ENCODE peak calls at places on chromosomes 11 and 22, in nine cellular contexts. W, U, X, Z, G, D, T, O and C are unnamed samples.

GRCh38 chr22:49979587-49980264 is 19.2 kb downstream of the PIM3 start:
- DNase-seq in W (peak; percentile 67), U (no peak), X (peak; percentile 38), Z (peak; percentile 25), G (peak; percentile 12), D (no peak), T (peak; percentile 50), O (peak; percentile 60), C (no peak)

GRCh38 chr11:133842053-133842452 is 3.3 kb downstream of the SPATA19 start:
- DNase-seq in W (no peak), U (no peak), X (no peak), Z (no peak), G (no peak), D (no peak), T (no peak), O (no peak), C (no peak)

GRCh38 chr22:24826710-24827285 is 20.8 kb downstream of the SGSM1 start:
- DNase-seq in W (no peak), U (no peak), X (no peak), Z (no peak), G (no peak), D (no peak), T (no peak), O (no peak), C (no peak)

GRCh38 chr11:45091563-45092392 is 54.7 kb upstream of the PRDM11 start:
- DNase-seq in W (no peak), U (no peak), X (no peak), Z (no peak), G (peak; percentile 87), D (peak; percentile 74), T (peak; percentile 18), O (peak; percentile 86), C (no peak)

GRCh38 chr11:131038597-131038996 is 122.3 kb upstream of the SNX19 start:
- DNase-seq in W (no peak), U (no peak), X (peak; percentile 44), Z (no peak), G (no peak), D (no peak), T (no peak), O (peak; percentile 29), C (no peak)

GRCh38 chr11:79439893-79440450 is 858 bp downstream of the TENM4 start:
- DNase-seq in W (no peak), U (no peak), X (no peak), Z (peak; percentile 24), G (peak; percentile 83), D (peak; percentile 78), T (no peak), O (no peak), C (no peak)

GRCh38 chr11:114284021-114284420 is 12.2 kb upstream of the NNMT start:
- DNase-seq in W (no peak), U (no peak), X (no peak), Z (no peak), G (no peak), D (peak; percentile 78), T (no peak), O (no peak), C (no peak)

GRCh38 chr11:119347940-119348339 is 1.4 kb upstream of the MFRP start:
- DNase-seq in W (no peak), U (no peak), X (no peak), Z (no peak), G (peak; percentile 37), D (peak; percentile 52), T (no peak), O (no peak), C (no peak)

GRCh38 chr11:126378763-126379162 is 23.3 kb downstream of the ST3GAL4 start:
- DNase-seq in W (no peak), U (no peak), X (no peak), Z (no peak), G (no peak), D (no peak), T (no peak), O (peak; percentile 89), C (no peak)

GRCh38 chr22:27046603-27047002 is 389.2 kb downstream of the MIAT start:
- DNase-seq in W (no peak), U (no peak), X (no peak), Z (no peak), G (no peak), D (no peak), T (no peak), O (no peak), C (no peak)
- TF ChIP-seq CTCF in W (no peak), U (no peak), X (no peak), Z (no peak), G (no peak), D (no peak), T (no peak), O (no peak), C (no peak)

GRCh38 chr22:37549704-37550059 is 10.6 kb upstream of the CDC42EP1 start:
- DNase-seq in W (no peak), U (peak; percentile 72), X (no peak), Z (no peak), G (peak; percentile 87), D (no peak), T (no peak), O (peak; percentile 79), C (no peak)

GRCh38 chr22:37547249-37547741 is 13.0 kb upstream of the CDC42EP1 start:
- DNase-seq in W (no peak), U (no peak), X (no peak), Z (no peak), G (no peak), D (no peak), T (no peak), O (peak; percentile 52), C (no peak)

GRCh38 chr22:37545703-37546435 is 14.4 kb upstream of the CDC42EP1 start:
- DNase-seq in W (no peak), U (no peak), X (peak; percentile 65), Z (peak; percentile 94), G (peak; percentile 98), D (peak; percentile 84), T (no peak), O (peak; percentile 100), C (peak; percentile 95)

GRCh38 chr22:37544955-37545702 is 15.2 kb upstream of the CDC42EP1 start:
- DNase-seq in W (peak; percentile 80), U (no peak), X (peak; percentile 71), Z (peak; percentile 69), G (peak; percentile 85), D (no peak), T (peak; percentile 68), O (peak; percentile 84), C (no peak)

GRCh38 chr22:37546436-37547248 is 13.6 kb upstream of the CDC42EP1 start:
- DNase-seq in W (no peak), U (no peak), X (no peak), Z (peak; percentile 67), G (peak; percentile 88), D (no peak), T (no peak), O (peak; percentile 97), C (no peak)
- TF ChIP-seq CTCF in W (no peak), U (no peak), X (no peak), Z (peak; percentile 5), G (no peak), D (no peak), T (no peak), O (peak; percentile 20), C (no peak)

GRCh38 chr11:77115181-77115611 is 12.6 kb downstream of the OMP start:
- DNase-seq in W (no peak), U (no peak), X (no peak), Z (no peak), G (no peak), D (no peak), T (no peak), O (no peak), C (no peak)
- TF ChIP-seq CTCF in W (peak; percentile 37), U (peak; percentile 35), X (peak; percentile 17), Z (no peak), G (no peak), D (no peak), T (peak; percentile 2), O (no peak), C (no peak)

GRCh38 chr22:23522642-23523251 is 57.3 kb downstream of the IGLL1 start:
- DNase-seq in W (no peak), U (no peak), X (no peak), Z (peak; percentile 55), G (peak; percentile 79), D (peak; percentile 72), T (no peak), O (peak; percentile 40), C (peak; percentile 30)

GRCh38 chr22:23526588-23527315 is 53.3 kb downstream of the IGLL1 start:
- DNase-seq in W (no peak), U (no peak), X (no peak), Z (no peak), G (peak; percentile 62), D (peak; percentile 52), T (no peak), O (no peak), C (no peak)

GRCh38 chr22:23525510-23525909 is 54.6 kb downstream of the IGLL1 start:
- DNase-seq in W (no peak), U (no peak), X (no peak), Z (no peak), G (peak; percentile 57), D (peak; percentile 64), T (no peak), O (no peak), C (no peak)

GRCh38 chr22:23523746-23524145 is 56.3 kb downstream of the IGLL1 start:
- DNase-seq in W (no peak), U (no peak), X (no peak), Z (no peak), G (peak; percentile 25), D (peak; percentile 38), T (no peak), O (no peak), C (peak; percentile 25)

DNA sequence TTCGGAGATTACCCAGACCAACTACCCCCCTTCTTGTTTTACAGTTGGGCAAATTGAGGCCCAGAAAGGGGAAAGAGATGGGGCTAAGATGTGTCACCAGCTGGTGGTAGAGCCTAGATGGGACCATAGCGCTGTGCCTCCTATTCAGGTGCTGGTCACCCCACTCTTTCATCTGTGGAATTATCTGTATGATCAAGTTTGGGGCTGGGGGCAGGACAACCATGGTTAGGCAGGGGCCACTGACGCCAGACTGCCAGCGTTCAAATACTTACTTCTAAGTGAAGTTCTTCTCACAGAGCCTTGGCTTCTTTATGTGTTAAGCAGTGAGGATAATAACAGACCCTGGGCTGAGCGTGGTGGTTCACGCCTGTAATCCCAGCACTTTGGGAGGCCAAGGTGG is 55.9 kb downstream of the IGLL1 start:
- DNase-seq in W (no peak), U (no peak), X (no peak), Z (no peak), G (peak; percentile 26), D (peak; percentile 27), T (no peak), O (no peak), C (no peak)
- TF ChIP-seq CTCF in W (no peak), U (no peak), X (no peak), Z (no peak), G (no peak), D (no peak), T (no peak), O (no peak), C (no peak)

GRCh38 chr11:59520741-59521140 is 9.4 kb downstream of the OR4D9 start:
- DNase-seq in W (no peak), U (no peak), X (no peak), Z (no peak), G (no peak), D (no peak), T (no peak), O (peak; percentile 7), C (no peak)

GRCh38 chr11:59528741-59529140 is 17.4 kb downstream of the OR4D9 start:
- DNase-seq in W (no peak), U (no peak), X (no peak), Z (no peak), G (no peak), D (no peak), T (no peak), O (no peak), C (no peak)

GRCh38 chr11:59523541-59523940 is 12.2 kb downstream of the OR4D9 start:
- DNase-seq in W (no peak), U (no peak), X (no peak), Z (no peak), G (no peak), D (no peak), T (no peak), O (no peak), C (no peak)
- TF ChIP-seq CTCF in W (no peak), U (no peak), X (no peak), Z (no peak), G (no peak), D (no peak), T (no peak), O (no peak), C (no peak)